ENCODE peak calls at places on chromosomes 13 and 19, in six cellular contexts. O is neuronal stem cell, A is H9, S is IMR-90, Y is trophoblast cell, F is H1. T is an unnamed sample.

GRCh38 chr13:112962396-112962795 is 6.6 kb upstream of the MCF2L start:
- DNase-seq in S (no peak), O (no peak), Y (no peak), F (no peak), A (no peak), T (no peak)

GRCh38 chr19:4328243-4328990 is 10.2 kb downstream of the STAP2 start:
- DNase-seq in A (peak), F (peak), Y (peak), S (peak), O (peak), T (peak)

GRCh38 chr13:114148521-114148855 is 16.1 kb upstream of the RASA3 start:
- DNase-seq in F (no peak), A (no peak), O (no peak), S (no peak), Y (no peak), T (no peak)

GRCh38 chr19:13986348-13986904 is 19.7 kb downstream of the RFX1 start:
- DNase-seq in F (peak), O (no peak), Y (peak), A (peak), S (peak), T (peak)

GRCh38 chr13:48817166-48817802 is 158.4 kb upstream of the FNDC3A start:
- DNase-seq in S (no peak), A (no peak), F (no peak), O (no peak), Y (no peak), T (no peak)

GRCh38 chr19:31066385-31066784 is 282.9 kb downstream of the TSHZ3 start:
- DNase-seq in F (no peak), S (peak), O (no peak), A (no peak), Y (peak), T (peak)

GRCh38 chr19:39518975-39519374 is 4.0 kb downstream of the SELENOV start:
- DNase-seq in A (peak), O (no peak), F (no peak), S (no peak), Y (no peak), T (no peak)

GRCh38 chr13:112615391-112615790 is 27.4 kb upstream of the TUBGCP3 start:
- DNase-seq in A (no peak), F (no peak), O (no peak), Y (no peak), S (no peak), T (no peak)

GRCh38 chr13:42561752-42562467 is 12.0 kb upstream of the TNFSF11 start:
- DNase-seq in A (no peak), Y (no peak), O (no peak), F (no peak), S (no peak), T (peak)

GRCh38 chr13:48505597-48506091 is 27.2 kb downstream of the RCBTB2 start:
- DNase-seq in F (no peak), Y (no peak), S (peak), O (no peak), A (no peak), T (peak)

GRCh38 chr19:56637976-56638555 is 4.9 kb upstream of the SMIM17 start:
- DNase-seq in Y (peak), S (peak), F (peak), A (peak), O (peak), T (peak)

GRCh38 chr19:55101261-55101660 is 16.2 kb downstream of the PPP1R12C start:
- DNase-seq in S (no peak), F (no peak), A (no peak), O (no peak), Y (no peak), T (no peak)

GRCh38 chr19:6577410-6578125 is 13.4 kb downstream of the CD70 start:
- DNase-seq in F (no peak), Y (no peak), A (peak), O (no peak), S (no peak), T (no peak)

GRCh38 chr19:35895911-35896642 is 4.3 kb downstream of the NFKBID start:
- DNase-seq in F (no peak), Y (no peak), A (no peak), O (no peak), S (no peak), T (no peak)

GRCh38 chr13:99756281-99756680 is 215.3 kb downstream of the ZIC5 start:
- DNase-seq in F (no peak), Y (no peak), S (no peak), A (no peak), O (no peak), T (no peak)

GRCh38 chr13:99759163-99759552 is 212.4 kb downstream of the ZIC5 start:
- DNase-seq in O (no peak), F (no peak), A (no peak), Y (no peak), S (no peak), T (no peak)

GRCh38 chr13:99757756-99758464 is 213.7 kb downstream of the ZIC5 start:
- DNase-seq in O (no peak), Y (no peak), F (no peak), A (no peak), S (no peak), T (no peak)

GRCh38 chr13:99758465-99759162 is 213.0 kb downstream of the ZIC5 start:
- DNase-seq in O (no peak), F (no peak), Y (no peak), S (no peak), A (no peak), T (no peak)

GRCh38 chr13:99760456-99760855 is 211.1 kb downstream of the ZIC5 start:
- DNase-seq in A (no peak), F (no peak), O (no peak), Y (no peak), S (no peak), T (no peak)
- H3K14ac ChIP-seq in A (no peak), F (no peak), O (no peak), Y (no peak), S (no peak), T (no peak)

DNA sequence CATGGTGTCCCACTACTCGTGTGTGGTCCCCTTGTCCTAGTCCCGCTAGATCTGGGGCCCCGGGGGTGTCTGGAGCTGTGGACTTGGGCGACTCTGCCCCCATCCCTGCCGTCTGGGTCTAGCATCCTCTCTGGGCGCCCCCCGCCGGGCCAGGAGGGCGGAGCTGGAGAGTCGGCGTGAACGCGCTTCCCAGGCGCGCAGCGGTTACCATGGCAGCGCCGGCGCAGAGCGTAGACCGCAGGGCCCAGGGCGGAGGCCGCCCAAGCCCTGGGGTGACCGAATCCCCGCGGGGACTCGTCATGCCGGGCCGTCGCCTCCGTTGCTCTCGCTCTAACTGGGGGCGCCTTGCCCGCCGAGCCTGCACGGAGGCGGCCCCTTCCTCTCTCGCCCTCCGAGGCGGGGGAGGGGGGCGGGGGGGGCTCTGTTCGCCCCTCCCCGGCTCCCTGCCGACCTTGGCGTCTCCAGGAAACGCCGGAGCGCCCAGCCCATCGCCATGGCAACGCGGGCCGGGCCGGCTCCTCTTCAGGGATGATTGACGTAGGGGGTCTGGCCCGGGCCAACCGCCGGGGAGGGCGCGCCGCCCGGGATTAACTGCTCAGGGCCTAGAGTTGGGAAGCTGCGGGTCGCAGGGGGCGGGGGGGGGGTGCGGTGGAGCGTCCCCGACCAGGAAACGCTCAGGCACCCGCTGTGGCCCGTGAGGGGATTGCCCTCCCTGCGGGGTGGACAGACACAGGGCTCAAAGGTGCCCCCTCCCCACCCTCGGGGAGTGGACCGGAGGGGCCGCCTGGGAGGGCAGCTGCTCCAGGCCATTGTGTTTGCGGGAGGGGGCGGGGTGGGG is 8.9 kb downstream of the ISYNA1 start:
- DNase-seq in F (no peak), A (peak), Y (peak), S (peak), O (peak), T (peak)
- H3K4ac ChIP-seq in F (no peak), A (no peak), Y (peak), S (peak), O (no peak), T (peak)

GRCh38 chr13:100620792-100621191 is 32.2 kb upstream of the GGACT start:
- DNase-seq in F (no peak), Y (no peak), A (no peak), O (no peak), S (no peak), T (no peak)

GRCh38 chr13:100627142-100627541 is 38.6 kb upstream of the GGACT start:
- DNase-seq in Y (no peak), O (no peak), A (no peak), F (no peak), S (no peak), T (no peak)

GRCh38 chr13:100619940-100620339 is 31.4 kb upstream of the GGACT start:
- DNase-seq in O (no peak), S (no peak), A (no peak), F (no peak), Y (no peak), T (no peak)

GRCh38 chr13:100630564-100630963 is 42.0 kb upstream of the GGACT start:
- DNase-seq in F (no peak), S (no peak), A (no peak), Y (no peak), O (peak), T (no peak)

GRCh38 chr13:100625447-100625846 is 36.9 kb upstream of the GGACT start:
- DNase-seq in Y (peak), A (no peak), S (no peak), O (no peak), F (no peak), T (no peak)
- H3K14ac ChIP-seq in Y (no peak), A (no peak), S (no peak), O (no peak), F (no peak), T (no peak)

GRCh38 chr19:47273313-47274070 is 1.2 kb upstream of the INAFM1 start:
- DNase-seq in F (peak), S (peak), O (peak), Y (peak), A (peak), T (peak)
- H3K4ac ChIP-seq in F (no peak), S (peak), O (peak), Y (peak), A (no peak), T (peak)

GRCh38 chr13:29339386-29340272 is 255.9 kb downstream of the SLC7A1 start:
- DNase-seq in F (no peak), S (no peak), Y (no peak), A (no peak), O (no peak), T (no peak)
- H3K14ac ChIP-seq in F (no peak), S (no peak), Y (no peak), A (no peak), O (peak), T (no peak)